ENCODE peak calls at places on chromosomes 1 and 21, in six cellular contexts. A is neuronal stem cell, N is mesendoderm, F is IMR-90, Q is H1, U is mesenchymal stem cell. V is an unnamed sample.

GRCh38 chr1:18109756-18110597 is 2.4 kb downstream of the IGSF21 start:
- DNase-seq in A (no peak), N (peak), F (no peak), Q (peak), U (no peak), V (no peak)

GRCh38 chr1:234309598-234310459 is 63.4 kb upstream of the COA6 start:
- DNase-seq in A (peak), N (peak), F (peak), Q (peak), U (peak), V (peak)

GRCh38 chr21:36749935-36750578 is 51.1 kb downstream of the SIM2 start:
- DNase-seq in A (peak), N (peak), F (peak), Q (peak), U (peak), V (peak)

GRCh38 chr1:94777281-94777680 is 42.9 kb upstream of the SLC44A3 start:
- DNase-seq in A (no peak), N (no peak), F (no peak), Q (no peak), U (no peak), V (no peak)

GRCh38 chr21:25457411-25457810 is 149.9 kb downstream of the MRPL39 start:
- DNase-seq in A (no peak), N (no peak), F (peak), Q (no peak), U (peak), V (no peak)

GRCh38 chr1:184502154-184502553 is 115.3 kb downstream of the C1orf21 start:
- DNase-seq in A (no peak), N (no peak), F (no peak), Q (no peak), U (no peak), V (no peak)

GRCh38 chr1:59738591-59739015 is 76.1 kb upstream of the HOOK1 start:
- DNase-seq in A (no peak), N (no peak), F (peak), Q (no peak), U (peak), V (no peak)

GRCh38 chr1:207831517-207832327 is 79.2 kb downstream of the CD34 start:
- DNase-seq in A (no peak), N (no peak), F (peak), Q (no peak), U (peak), V (no peak)

GRCh38 chr1:91402023-91402422 is 2.6 kb downstream of the HFM1 start:
- DNase-seq in A (no peak), N (no peak), F (peak), Q (no peak), U (peak), V (peak)

GRCh38 chr21:42527489-42528158 is 14.0 kb downstream of the SLC37A1 start:
- DNase-seq in A (no peak), N (no peak), F (no peak), Q (no peak), U (peak), V (peak)

GRCh38 chr1:59378621-59379020 is 81.7 kb downstream of the FGGY start:
- DNase-seq in A (no peak), N (no peak), F (no peak), Q (no peak), U (no peak), V (no peak)

GRCh38 chr1:23598424-23598823 is 39.1 kb upstream of the ID3 start:
- DNase-seq in A (peak), N (peak), F (no peak), Q (peak), U (no peak), V (no peak)

GRCh38 chr21:46190491-46191131 is 6.4 kb upstream of the SPATC1L start:
- DNase-seq in A (no peak), N (no peak), F (no peak), Q (no peak), U (no peak), V (no peak)

GRCh38 chr1:207128336-207128921 is 24.4 kb downstream of the C4BPA start:
- DNase-seq in A (no peak), N (no peak), F (no peak), Q (no peak), U (no peak), V (no peak)

GRCh38 chr1:201610806-201611205 is 71.9 kb downstream of the NAV1 start:
- DNase-seq in A (no peak), N (no peak), F (no peak), Q (no peak), U (no peak), V (no peak)

GRCh38 chr1:60984066-60984799 is 98.1 kb upstream of the NFIA start:
- DNase-seq in A (no peak), N (no peak), F (peak), Q (no peak), U (no peak), V (no peak)

GRCh38 chr1:232163533-232163932 is 466.4 kb downstream of the SIPA1L2 start:
- DNase-seq in A (no peak), N (no peak), F (no peak), Q (no peak), U (no peak), V (no peak)

GRCh38 chr1:39692152-39693064 is 1.2 kb upstream of the HPCAL4 start:
- DNase-seq in A (no peak), N (peak), F (no peak), Q (no peak), U (no peak), V (no peak)

GRCh38 chr21:7917729-7918128 is 2603.7 kb upstream of the TPTE start:
- DNase-seq in A (no peak), N (peak), F (peak), Q (no peak), U (no peak), V (no peak)

GRCh38 chr1:6365047-6365446 is 28.5 kb downstream of the ACOT7 start:
- DNase-seq in A (no peak), N (no peak), F (no peak), Q (no peak), U (peak), V (peak)

GRCh38 chr1:53506355-53507050 is 47.3 kb downstream of the DMRTB1 start:
- DNase-seq in A (no peak), N (no peak), F (no peak), Q (no peak), U (no peak), V (no peak)

DNA sequence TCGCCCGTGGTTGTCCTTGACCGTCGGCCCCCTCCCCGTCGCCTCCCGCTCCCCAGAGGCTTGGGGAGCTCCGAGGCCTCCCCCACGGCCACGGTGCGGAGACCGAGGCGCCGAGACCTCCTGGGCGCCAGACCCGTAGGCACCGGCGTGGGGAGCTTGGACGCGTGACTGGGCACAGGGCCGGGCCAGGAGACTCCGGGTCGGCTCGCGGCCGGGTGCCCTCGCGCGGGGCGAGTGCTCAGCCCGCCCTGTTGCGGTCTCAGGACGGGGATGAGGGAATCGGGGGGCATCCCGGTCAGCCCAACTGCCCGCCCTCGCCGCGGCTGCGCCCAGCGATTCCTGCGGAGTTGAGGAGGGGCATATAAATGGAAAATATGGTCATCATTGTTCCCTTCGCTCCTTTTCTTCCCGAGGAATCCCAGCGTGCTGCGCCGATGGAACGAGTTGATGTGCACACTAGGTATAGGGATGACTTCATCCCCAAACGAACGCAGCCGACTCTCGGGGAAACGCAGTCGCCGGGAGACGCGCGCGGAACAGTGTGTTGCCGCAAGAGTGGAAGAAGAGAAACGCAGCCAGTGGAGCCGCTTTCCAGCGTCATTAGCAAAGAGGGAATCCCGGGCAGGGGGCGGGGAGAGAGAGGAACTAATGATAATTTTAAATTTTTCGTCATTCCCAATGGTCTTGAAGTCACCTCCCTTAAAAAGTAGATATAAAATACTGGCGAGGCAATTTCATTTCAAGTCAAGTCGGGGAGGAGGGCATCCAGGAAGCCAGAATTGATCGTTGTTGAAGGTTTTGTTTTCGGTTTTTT is 747 bp upstream of the ENAH start:
- DNase-seq in A (peak), N (peak), F (peak), Q (no peak), U (peak), V (peak)
- H4K8ac ChIP-seq in A (no peak), N (no peak), F (peak), Q (peak), U (peak), V (peak)

DNA sequence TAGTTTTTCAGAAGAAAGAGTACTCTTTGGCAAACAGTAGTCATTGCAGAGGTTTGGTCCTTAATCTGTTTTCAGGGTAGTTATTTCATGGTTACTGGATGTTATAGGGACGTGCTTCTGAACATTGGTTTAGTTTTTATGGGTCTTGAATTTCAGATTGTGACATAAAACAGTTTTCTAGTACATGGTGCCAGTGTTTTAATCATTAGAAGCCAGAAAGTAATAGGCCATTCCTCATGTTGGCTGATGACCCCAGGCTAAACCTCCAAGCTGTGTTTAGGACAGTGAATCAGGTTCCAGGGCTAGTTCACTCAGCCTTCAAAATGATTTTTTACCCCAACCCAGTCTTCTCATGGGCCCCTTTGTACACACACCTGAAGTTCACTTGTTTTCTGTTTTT is 73.3 kb downstream of the OLFML2B start:
- DNase-seq in A (no peak), N (no peak), F (no peak), Q (no peak), U (no peak), V (no peak)
- H3K27ac ChIP-seq in A (no peak), N (no peak), F (no peak), Q (no peak), U (no peak), V (no peak)

GRCh38 chr1:32869844-32870614 is 683 bp downstream of the FNDC5 start:
- DNase-seq in A (no peak), N (no peak), F (no peak), Q (no peak), U (no peak), V (no peak)

GRCh38 chr1:32870615-32871363 is at the start of gene FNDC5:
- DNase-seq in A (no peak), N (peak), F (peak), Q (no peak), U (peak), V (peak)

GRCh38 chr1:32871364-32872188 is 864 bp upstream of the FNDC5 start:
- DNase-seq in A (no peak), N (peak), F (no peak), Q (no peak), U (peak), V (no peak)

GRCh38 chr1:32873484-32873883 is 2.8 kb upstream of the FNDC5 start:
- DNase-seq in A (no peak), N (no peak), F (no peak), Q (no peak), U (no peak), V (no peak)

GRCh38 chr1:32872189-32872898 is 1.6 kb upstream of the FNDC5 start:
- DNase-seq in A (peak), N (peak), F (peak), Q (peak), U (peak), V (peak)
- H3K4me3 ChIP-seq in A (no peak), N (no peak), F (no peak), Q (no peak), U (peak), V (no peak)

GRCh38 chr1:161399257-161399998 is 31.8 kb upstream of the CFAP126 start:
- DNase-seq in A (peak), N (peak), F (peak), Q (peak), U (peak), V (peak)
- H4K8ac ChIP-seq in A (no peak), N (no peak), F (peak), Q (peak), U (peak), V (peak)

GRCh38 chr1:192747305-192747704 is 61.5 kb upstream of the RGS2 start:
- DNase-seq in A (no peak), N (no peak), F (peak), Q (no peak), U (peak), V (no peak)

GRCh38 chr1:192751260-192751659 is 57.6 kb upstream of the RGS2 start:
- DNase-seq in A (no peak), N (no peak), F (no peak), Q (no peak), U (no peak), V (no peak)

GRCh38 chr1:192749349-192749748 is 59.5 kb upstream of the RGS2 start:
- DNase-seq in A (no peak), N (no peak), F (no peak), Q (no peak), U (no peak), V (no peak)

GRCh38 chr1:192747942-192748341 is 60.9 kb upstream of the RGS2 start:
- DNase-seq in A (no peak), N (no peak), F (peak), Q (no peak), U (peak), V (peak)
- H3K27ac ChIP-seq in A (no peak), N (no peak), F (no peak), Q (no peak), U (peak), V (no peak)